ENCODE peak calls at places on chromosomes 3 and 15, in seven cellular contexts. One of them, this sample, is unnamed.

GRCh38 chr3:175940881-175941280 is 1081.7 kb downstream of the NAALADL2 start:
- DNase-seq in RWPE2: no peak
- DNase-seq in AG04449: no peak
- DNase-seq in fibroblast of villous mesenchyme: no peak
- DNase-seq in heart left ventricle: no peak
- DNase-seq in ascending aorta: no peak
- DNase-seq in hepatocyte: peak
- DNase-seq in this sample: no peak

GRCh38 chr3:183554377-183554776 is 1.1 kb downstream of the KLHL6 start:
- DNase-seq in RWPE2: no peak
- DNase-seq in AG04449: no peak
- DNase-seq in fibroblast of villous mesenchyme: no peak
- DNase-seq in heart left ventricle: no peak
- DNase-seq in ascending aorta: no peak
- DNase-seq in hepatocyte: no peak
- DNase-seq in this sample: no peak

GRCh38 chr3:32176989-32177701 is 61.3 kb upstream of the CMTM8 start:
- DNase-seq in RWPE2: no peak
- DNase-seq in AG04449: no peak
- DNase-seq in fibroblast of villous mesenchyme: peak
- DNase-seq in heart left ventricle: no peak
- DNase-seq in ascending aorta: no peak
- DNase-seq in hepatocyte: peak
- DNase-seq in this sample: no peak

GRCh38 chr3:32571192-32571485 is 481 bp upstream of the DYNC1LI1 start:
- DNase-seq in RWPE2: no peak
- DNase-seq in AG04449: no peak
- DNase-seq in fibroblast of villous mesenchyme: no peak
- DNase-seq in heart left ventricle: no peak
- DNase-seq in ascending aorta: no peak
- DNase-seq in hepatocyte: no peak
- DNase-seq in this sample: no peak

GRCh38 chr15:52445553-52445952 is 83.1 kb downstream of the MYO5A start:
- DNase-seq in RWPE2: no peak
- DNase-seq in AG04449: no peak
- DNase-seq in fibroblast of villous mesenchyme: no peak
- DNase-seq in heart left ventricle: no peak
- DNase-seq in ascending aorta: no peak
- DNase-seq in hepatocyte: no peak
- DNase-seq in this sample: no peak

GRCh38 chr15:70613259-70613658 is 150.1 kb downstream of the UACA start:
- DNase-seq in RWPE2: no peak
- DNase-seq in AG04449: no peak
- DNase-seq in fibroblast of villous mesenchyme: peak
- DNase-seq in heart left ventricle: no peak
- DNase-seq in ascending aorta: no peak
- DNase-seq in hepatocyte: no peak
- DNase-seq in this sample: no peak

GRCh38 chr3:124760601-124761000 is 30.3 kb downstream of the UMPS start:
- DNase-seq in RWPE2: no peak
- DNase-seq in AG04449: peak
- DNase-seq in fibroblast of villous mesenchyme: peak
- DNase-seq in heart left ventricle: peak
- DNase-seq in ascending aorta: no peak
- DNase-seq in hepatocyte: peak
- DNase-seq in this sample: no peak

GRCh38 chr3:188319569-188319968 is 165.6 kb downstream of the LPP start:
- DNase-seq in RWPE2: no peak
- DNase-seq in AG04449: no peak
- DNase-seq in fibroblast of villous mesenchyme: peak
- DNase-seq in heart left ventricle: no peak
- DNase-seq in ascending aorta: no peak
- DNase-seq in hepatocyte: no peak
- DNase-seq in this sample: no peak

GRCh38 chr3:160012108-160012507 is 23.5 kb downstream of the IL12A start:
- DNase-seq in RWPE2: no peak
- DNase-seq in AG04449: no peak
- DNase-seq in fibroblast of villous mesenchyme: no peak
- DNase-seq in heart left ventricle: no peak
- DNase-seq in ascending aorta: no peak
- DNase-seq in hepatocyte: no peak
- DNase-seq in this sample: no peak

GRCh38 chr3:134869153-134869726 is 74.2 kb downstream of the EPHB1 start:
- DNase-seq in RWPE2: no peak
- DNase-seq in AG04449: no peak
- DNase-seq in fibroblast of villous mesenchyme: no peak
- DNase-seq in heart left ventricle: no peak
- DNase-seq in ascending aorta: peak
- DNase-seq in hepatocyte: no peak
- DNase-seq in this sample: no peak

GRCh38 chr3:23836536-23837230 is 30.9 kb downstream of the UBE2E1 start:
- DNase-seq in RWPE2: no peak
- DNase-seq in AG04449: no peak
- DNase-seq in fibroblast of villous mesenchyme: peak
- DNase-seq in heart left ventricle: no peak
- DNase-seq in ascending aorta: no peak
- DNase-seq in hepatocyte: no peak
- DNase-seq in this sample: no peak

GRCh38 chr3:109176726-109177125 is 40.2 kb downstream of the C3orf85 start:
- DNase-seq in RWPE2: no peak
- DNase-seq in AG04449: no peak
- DNase-seq in fibroblast of villous mesenchyme: no peak
- DNase-seq in heart left ventricle: no peak
- DNase-seq in ascending aorta: no peak
- DNase-seq in hepatocyte: no peak
- DNase-seq in this sample: no peak

GRCh38 chr3:126867526-126868200 is 115.3 kb upstream of the PLXNA1 start:
- DNase-seq in RWPE2: no peak
- DNase-seq in AG04449: no peak
- DNase-seq in fibroblast of villous mesenchyme: no peak
- DNase-seq in heart left ventricle: no peak
- DNase-seq in ascending aorta: peak
- DNase-seq in hepatocyte: no peak
- DNase-seq in this sample: no peak

GRCh38 chr3:85821130-85821756 is 862.5 kb downstream of the CADM2 start:
- DNase-seq in RWPE2: no peak
- DNase-seq in AG04449: no peak
- DNase-seq in fibroblast of villous mesenchyme: no peak
- DNase-seq in heart left ventricle: no peak
- DNase-seq in ascending aorta: no peak
- DNase-seq in hepatocyte: peak
- DNase-seq in this sample: no peak

GRCh38 chr15:49978171-49978570 is 140.9 kb downstream of the ATP8B4 start:
- DNase-seq in RWPE2: no peak
- DNase-seq in AG04449: no peak
- DNase-seq in fibroblast of villous mesenchyme: no peak
- DNase-seq in heart left ventricle: no peak
- DNase-seq in ascending aorta: no peak
- DNase-seq in hepatocyte: no peak
- DNase-seq in this sample: no peak

GRCh38 chr3:184727357-184728060 is 15.6 kb upstream of the MAGEF1 start:
- DNase-seq in RWPE2: no peak
- DNase-seq in AG04449: no peak
- DNase-seq in fibroblast of villous mesenchyme: peak
- DNase-seq in heart left ventricle: peak
- DNase-seq in ascending aorta: peak
- DNase-seq in hepatocyte: peak
- DNase-seq in this sample: no peak

GRCh38 chr15:30023798-30024295 is 58.9 kb upstream of the GOLGA8J start:
- DNase-seq in RWPE2: no peak
- DNase-seq in AG04449: peak
- DNase-seq in fibroblast of villous mesenchyme: peak
- DNase-seq in heart left ventricle: no peak
- DNase-seq in ascending aorta: no peak
- DNase-seq in hepatocyte: peak
- DNase-seq in this sample: no peak

GRCh38 chr15:101521563-101521962 is 32.1 kb upstream of the PCSK6 start:
- DNase-seq in RWPE2: no peak
- DNase-seq in AG04449: no peak
- DNase-seq in fibroblast of villous mesenchyme: peak
- DNase-seq in heart left ventricle: no peak
- DNase-seq in ascending aorta: no peak
- DNase-seq in hepatocyte: no peak
- DNase-seq in this sample: no peak

GRCh38 chr3:174710622-174711021 is 148.5 kb upstream of the NAALADL2 start:
- DNase-seq in RWPE2: no peak
- DNase-seq in AG04449: peak
- DNase-seq in fibroblast of villous mesenchyme: no peak
- DNase-seq in heart left ventricle: no peak
- DNase-seq in ascending aorta: no peak
- DNase-seq in hepatocyte: no peak
- DNase-seq in this sample: no peak

GRCh38 chr3:125401402-125401801 is 26.3 kb upstream of the ZNF148 start:
- DNase-seq in RWPE2: no peak
- DNase-seq in AG04449: peak
- DNase-seq in fibroblast of villous mesenchyme: no peak
- DNase-seq in heart left ventricle: no peak
- DNase-seq in ascending aorta: no peak
- DNase-seq in hepatocyte: no peak
- DNase-seq in this sample: no peak

GRCh38 chr3:59480486-59480995 is 430.7 kb upstream of the CFAP20DC start:
- DNase-seq in RWPE2: no peak
- DNase-seq in AG04449: no peak
- DNase-seq in fibroblast of villous mesenchyme: peak
- DNase-seq in heart left ventricle: no peak
- DNase-seq in ascending aorta: no peak
- DNase-seq in hepatocyte: no peak
- DNase-seq in this sample: no peak

GRCh38 chr3:112101946-112102345 is 15.8 kb downstream of the C3orf52 start:
- DNase-seq in RWPE2: no peak
- DNase-seq in AG04449: peak
- DNase-seq in fibroblast of villous mesenchyme: peak
- DNase-seq in heart left ventricle: no peak
- DNase-seq in ascending aorta: no peak
- DNase-seq in hepatocyte: no peak
- DNase-seq in this sample: no peak

GRCh38 chr15:82848201-82848993 is 39.0 kb downstream of the WHAMM start:
- DNase-seq in RWPE2: peak
- DNase-seq in AG04449: no peak
- DNase-seq in fibroblast of villous mesenchyme: no peak
- DNase-seq in heart left ventricle: no peak
- DNase-seq in ascending aorta: no peak
- DNase-seq in hepatocyte: no peak
- DNase-seq in this sample: no peak

GRCh38 chr3:156477306-156477705 is 77.6 kb downstream of the SSR3 start:
- DNase-seq in RWPE2: no peak
- DNase-seq in AG04449: no peak
- DNase-seq in fibroblast of villous mesenchyme: no peak
- DNase-seq in heart left ventricle: peak
- DNase-seq in ascending aorta: no peak
- DNase-seq in hepatocyte: no peak
- DNase-seq in this sample: no peak

GRCh38 chr3:156472150-156472549 is 82.8 kb downstream of the SSR3 start:
- DNase-seq in RWPE2: no peak
- DNase-seq in AG04449: no peak
- DNase-seq in fibroblast of villous mesenchyme: no peak
- DNase-seq in heart left ventricle: no peak
- DNase-seq in ascending aorta: no peak
- DNase-seq in hepatocyte: no peak
- DNase-seq in this sample: no peak

GRCh38 chr3:156473341-156473740 is 81.6 kb downstream of the SSR3 start:
- DNase-seq in RWPE2: no peak
- DNase-seq in AG04449: no peak
- DNase-seq in fibroblast of villous mesenchyme: no peak
- DNase-seq in heart left ventricle: no peak
- DNase-seq in ascending aorta: no peak
- DNase-seq in hepatocyte: no peak
- DNase-seq in this sample: no peak

GRCh38 chr3:156471431-156471830 is 83.5 kb downstream of the SSR3 start:
- DNase-seq in RWPE2: no peak
- DNase-seq in AG04449: no peak
- DNase-seq in fibroblast of villous mesenchyme: no peak
- DNase-seq in heart left ventricle: no peak
- DNase-seq in ascending aorta: no peak
- DNase-seq in hepatocyte: no peak
- DNase-seq in this sample: no peak

GRCh38 chr3:156474560-156475389 is 80.1 kb downstream of the SSR3 start:
- DNase-seq in RWPE2: no peak
- DNase-seq in AG04449: no peak
- DNase-seq in fibroblast of villous mesenchyme: no peak
- DNase-seq in heart left ventricle: no peak
- DNase-seq in ascending aorta: no peak
- DNase-seq in hepatocyte: no peak
- DNase-seq in this sample: no peak
- TF ChIP-seq CTCF in RWPE2: peak
- TF ChIP-seq CTCF in AG04449: peak
- TF ChIP-seq CTCF in fibroblast of villous mesenchyme: peak
- TF ChIP-seq CTCF in heart left ventricle: peak
- TF ChIP-seq CTCF in ascending aorta: no peak
- TF ChIP-seq CTCF in hepatocyte: peak
- TF ChIP-seq CTCF in this sample: no peak

DNA sequence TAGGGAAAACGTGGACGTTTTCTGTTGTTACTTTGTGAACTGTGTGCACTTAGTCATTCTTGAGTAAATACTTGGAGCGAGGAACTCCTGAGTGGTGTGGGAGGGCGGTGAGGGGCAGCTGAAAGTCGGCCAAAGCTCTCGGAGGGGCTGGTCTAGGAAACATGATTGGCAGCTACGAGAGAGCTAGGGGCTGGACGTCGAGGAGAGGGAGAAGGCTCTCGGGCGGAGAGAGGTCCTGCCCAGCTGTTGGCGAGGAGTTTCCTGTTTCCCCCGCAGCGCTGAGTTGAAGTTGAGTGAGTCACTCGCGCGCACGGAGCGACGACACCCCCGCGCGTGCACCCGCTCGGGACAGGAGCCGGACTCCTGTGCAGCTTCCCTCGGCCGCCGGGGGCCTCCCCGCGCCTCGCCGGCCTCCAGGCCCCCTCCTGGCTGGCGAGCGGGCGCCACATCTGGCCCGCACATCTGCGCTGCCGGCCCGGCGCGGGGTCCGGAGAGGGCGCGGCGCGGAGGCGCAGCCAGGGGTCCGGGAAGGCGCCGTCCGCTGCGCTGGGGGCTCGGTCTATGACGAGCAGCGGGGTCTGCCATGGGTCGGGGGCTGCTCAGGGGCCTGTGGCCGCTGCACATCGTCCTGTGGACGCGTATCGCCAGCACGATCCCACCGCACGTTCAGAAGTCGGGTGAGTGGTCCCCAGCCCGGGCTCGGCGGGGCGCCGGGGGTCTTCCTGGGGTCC is at the start of gene TGFBR2:
- DNase-seq in RWPE2: peak
- DNase-seq in AG04449: peak
- DNase-seq in fibroblast of villous mesenchyme: peak
- DNase-seq in heart left ventricle: peak
- DNase-seq in ascending aorta: peak
- DNase-seq in hepatocyte: peak
- DNase-seq in this sample: peak
- TF ChIP-seq CTCF in RWPE2: peak
- TF ChIP-seq CTCF in AG04449: peak
- TF ChIP-seq CTCF in fibroblast of villous mesenchyme: no peak
- TF ChIP-seq CTCF in heart left ventricle: peak
- TF ChIP-seq CTCF in ascending aorta: peak
- TF ChIP-seq CTCF in hepatocyte: peak
- TF ChIP-seq CTCF in this sample: no peak

GRCh38 chr3:42544492-42545283 is 37.1 kb downstream of the SEC22C start:
- DNase-seq in RWPE2: no peak
- DNase-seq in AG04449: no peak
- DNase-seq in fibroblast of villous mesenchyme: no peak
- DNase-seq in heart left ventricle: peak
- DNase-seq in ascending aorta: no peak
- DNase-seq in hepatocyte: peak
- DNase-seq in this sample: peak
- TF ChIP-seq CTCF in RWPE2: no peak
- TF ChIP-seq CTCF in AG04449: peak
- TF ChIP-seq CTCF in fibroblast of villous mesenchyme: peak
- TF ChIP-seq CTCF in heart left ventricle: no peak
- TF ChIP-seq CTCF in ascending aorta: no peak
- TF ChIP-seq CTCF in hepatocyte: no peak
- TF ChIP-seq CTCF in this sample: peak

GRCh38 chr15:65032823-65033537 is 3.5 kb upstream of the MTFMT start:
- DNase-seq in RWPE2: no peak
- DNase-seq in AG04449: no peak
- DNase-seq in fibroblast of villous mesenchyme: peak
- DNase-seq in heart left ventricle: peak
- DNase-seq in ascending aorta: peak
- DNase-seq in hepatocyte: peak
- DNase-seq in this sample: peak
- TF ChIP-seq CTCF in RWPE2: no peak
- TF ChIP-seq CTCF in AG04449: peak
- TF ChIP-seq CTCF in fibroblast of villous mesenchyme: peak
- TF ChIP-seq CTCF in heart left ventricle: peak
- TF ChIP-seq CTCF in ascending aorta: peak
- TF ChIP-seq CTCF in hepatocyte: peak
- TF ChIP-seq CTCF in this sample: peak

This sample was measured in coronary artery.